ENCODE peak calls at places on chromosomes 2 and 18, in ten cellular contexts. F is sigmoid colon, N is transverse colon, O is esophagus muscularis mucosa, S is SK-N-SH, W is H1, D is A549, C is ovary, V is stomach, L is tibial nerve. B is an unnamed sample.

GRCh38 chr2:120934891-120935338 is 199.2 kb downstream of the GLI2 start:
- DNase-seq in O (no peak), V (peak), L (no peak), S (no peak), C (no peak), N (peak), D (peak), W (no peak), F (no peak), B (no peak)

GRCh38 chr2:181953773-181954537 is 31.7 kb upstream of the PPP1R1C start:
- DNase-seq in N (peak), C (peak), S (peak), D (peak), L (peak), F (no peak), V (peak), O (no peak), W (peak), B (peak)

GRCh38 chr2:205734436-205734835 is 52.1 kb downstream of the NRP2 start:
- DNase-seq in W (no peak), O (no peak), D (no peak), V (no peak), S (peak), N (no peak), F (peak), C (peak), L (no peak), B (no peak)

GRCh38 chr2:101327863-101328394 is 19.4 kb upstream of the RNF149 start:
- DNase-seq in N (peak), S (no peak), W (no peak), C (no peak), F (no peak), D (no peak), L (no peak), O (no peak), V (peak), B (no peak)

GRCh38 chr18:9814431-9814830 is 71.3 kb upstream of the TXNDC2 start:
- DNase-seq in C (no peak), D (no peak), W (no peak), V (no peak), N (no peak), F (no peak), L (no peak), O (no peak), S (no peak), B (no peak)

GRCh38 chr18:58004317-58004716 is 39.7 kb upstream of the NEDD4L start:
- DNase-seq in S (no peak), V (no peak), N (no peak), L (no peak), F (no peak), C (no peak), D (no peak), O (no peak), W (no peak), B (no peak)

GRCh38 chr2:9950521-9951271 is 797 bp upstream of the GRHL1 start:
- DNase-seq in W (peak), L (no peak), C (peak), S (no peak), D (peak), F (peak), N (peak), V (peak), O (peak), B (peak)

GRCh38 chr18:48615566-48616401 is 77.0 kb downstream of the CTIF start:
- DNase-seq in S (no peak), N (peak), F (no peak), L (no peak), W (no peak), D (no peak), V (peak), O (no peak), C (no peak), B (no peak)

GRCh38 chr2:191049728-191050639 is 36.0 kb upstream of the STAT1 start:
- DNase-seq in L (no peak), F (peak), O (no peak), W (no peak), N (no peak), D (no peak), V (no peak), S (no peak), C (no peak), B (no peak)

GRCh38 chr2:42196403-42197267 is 27.5 kb downstream of the EML4 start:
- DNase-seq in V (peak), N (peak), F (no peak), O (no peak), C (no peak), D (peak), W (no peak), L (no peak), S (peak), B (peak)

GRCh38 chr2:238097988-238098853 is 1.9 kb upstream of the ESPNL start:
- DNase-seq in L (peak), V (peak), D (peak), C (no peak), O (peak), F (no peak), S (peak), W (peak), N (peak), B (peak)

GRCh38 chr18:3596324-3597158 is 146.6 kb downstream of the TGIF1 start:
- DNase-seq in V (peak), D (no peak), S (peak), O (no peak), W (no peak), F (peak), C (peak), L (peak), N (peak), B (no peak)

GRCh38 chr2:36356199-36356989 is 816 bp downstream of the CRIM1 start:
- DNase-seq in D (no peak), C (peak), S (peak), L (peak), F (peak), O (no peak), W (peak), V (peak), N (peak), B (peak)

GRCh38 chr2:219557791-219558785 is 13.3 kb downstream of the OBSL1 start:
- DNase-seq in S (no peak), O (no peak), D (no peak), F (no peak), C (no peak), N (no peak), W (no peak), V (no peak), L (no peak), B (peak)

GRCh38 chr2:120957905-120958304 is 222.2 kb downstream of the GLI2 start:
- DNase-seq in N (no peak), O (no peak), D (no peak), L (no peak), C (no peak), W (no peak), S (no peak), V (peak), F (no peak), B (peak)

GRCh38 chr2:101473911-101474751 is 781 bp downstream of the RFX8 start:
- DNase-seq in O (no peak), V (peak), F (peak), D (no peak), S (peak), L (no peak), N (peak), W (peak), C (peak), B (peak)

GRCh38 chr2:149084924-149085795 is 46.7 kb downstream of the LYPD6B start:
- DNase-seq in V (no peak), D (no peak), C (no peak), S (no peak), F (no peak), N (no peak), O (no peak), L (no peak), W (no peak), B (no peak)

GRCh38 chr18:13003466-13003896 is 12.3 kb downstream of the CEP192 start:
- DNase-seq in D (peak), L (no peak), V (peak), S (peak), N (no peak), C (no peak), W (peak), O (no peak), F (no peak), B (no peak)

GRCh38 chr2:100752628-100753333 is 67.2 kb upstream of the NPAS2 start:
- DNase-seq in L (no peak), V (no peak), F (no peak), S (no peak), N (no peak), C (no peak), D (peak), W (no peak), O (peak), B (no peak)

GRCh38 chr2:38264649-38265322 is 112.3 kb downstream of the ATL2 start:
- DNase-seq in W (no peak), D (no peak), N (no peak), L (no peak), V (no peak), C (no peak), O (no peak), F (no peak), S (no peak), B (no peak)

GRCh38 chr2:133821107-133821760 is 253.0 kb upstream of the NCKAP5 start:
- DNase-seq in F (no peak), D (no peak), C (no peak), V (no peak), N (no peak), W (no peak), O (no peak), L (no peak), S (no peak), B (no peak)
- TF ChIP-seq EP300 in F (no peak), D (no peak), C (no peak), V (no peak), N (no peak), W (no peak), O (no peak), L (no peak), S (no peak), B (no peak)

GRCh38 chr18:61575419-61575818 is 242.2 kb downstream of the CDH20 start:
- DNase-seq in S (no peak), L (no peak), V (no peak), C (no peak), W (no peak), F (no peak), N (no peak), D (no peak), O (no peak), B (no peak)
- TF ChIP-seq EP300 in S (no peak), L (no peak), V (no peak), C (no peak), W (no peak), F (no peak), N (no peak), D (no peak), O (no peak), B (no peak)

GRCh38 chr18:55699233-55699765 is 111.3 kb upstream of the TCF4 start:
- DNase-seq in D (no peak), W (no peak), N (no peak), C (no peak), L (no peak), S (no peak), V (no peak), F (no peak), O (no peak), B (no peak)
- TF ChIP-seq EP300 in D (no peak), W (no peak), N (no peak), C (no peak), L (no peak), S (no peak), V (no peak), F (no peak), O (no peak), B (no peak)

DNA sequence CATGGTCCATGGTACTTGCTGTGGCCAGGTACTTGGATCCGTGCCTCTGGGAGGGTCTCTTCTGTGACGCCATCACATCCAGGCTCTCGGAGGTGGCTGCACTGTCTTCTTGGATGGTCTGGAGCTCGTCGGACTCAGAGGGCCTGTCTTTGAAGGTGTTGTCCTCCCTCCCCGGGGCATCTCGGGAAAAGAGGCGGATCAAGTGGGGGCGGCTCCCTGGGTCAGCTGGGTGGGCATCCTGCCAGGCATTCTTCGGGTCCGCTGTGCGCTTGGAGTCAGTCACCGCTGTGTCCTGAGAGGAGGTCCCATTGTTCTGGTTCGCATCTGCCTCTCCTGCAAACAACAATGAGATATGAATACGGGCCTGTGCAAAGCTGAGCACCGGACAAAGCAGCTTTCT is 115.6 kb downstream of the MBP start:
- DNase-seq in S (no peak), O (no peak), V (no peak), F (no peak), C (no peak), W (no peak), N (no peak), D (no peak), L (no peak), B (no peak)
- TF ChIP-seq EP300 in S (no peak), O (no peak), V (no peak), F (no peak), C (no peak), W (no peak), N (no peak), D (no peak), L (no peak), B (no peak)

GRCh38 chr2:161594445-161594844 is 29.8 kb upstream of the SLC4A10 start:
- DNase-seq in V (no peak), C (no peak), N (no peak), L (no peak), W (no peak), D (no peak), F (no peak), S (no peak), O (no peak), B (no peak)
- TF ChIP-seq EP300 in V (no peak), C (no peak), N (no peak), L (no peak), W (no peak), D (no peak), F (no peak), S (no peak), O (no peak), B (no peak)

GRCh38 chr2:218478544-218478943 is 59.6 kb downstream of the VIL1 start:
- DNase-seq in D (no peak), N (no peak), S (no peak), O (no peak), W (no peak), F (no peak), V (no peak), L (no peak), C (no peak), B (no peak)
- TF ChIP-seq EP300 in D (no peak), N (no peak), S (no peak), O (no peak), W (no peak), F (no peak), V (no peak), L (no peak), C (no peak), B (no peak)

GRCh38 chr2:216192931-216193330 is 83.8 kb downstream of the XRCC5 start:
- DNase-seq in D (no peak), C (no peak), N (no peak), F (no peak), L (no peak), W (no peak), O (no peak), V (no peak), S (no peak), B (no peak)

GRCh38 chr2:216188956-216189355 is 79.8 kb downstream of the XRCC5 start:
- DNase-seq in F (no peak), S (no peak), W (no peak), L (no peak), D (no peak), O (no peak), C (no peak), V (no peak), N (no peak), B (no peak)

GRCh38 chr2:216188268-216188850 is 79.2 kb downstream of the XRCC5 start:
- DNase-seq in L (no peak), W (no peak), C (no peak), N (no peak), D (no peak), S (no peak), F (no peak), O (no peak), V (no peak), B (no peak)

GRCh38 chr2:216192181-216192580 is 83.0 kb downstream of the XRCC5 start:
- DNase-seq in F (no peak), S (no peak), N (no peak), C (no peak), V (no peak), L (no peak), O (no peak), D (no peak), W (no peak), B (no peak)

GRCh38 chr2:216189410-216189809 is 80.3 kb downstream of the XRCC5 start:
- DNase-seq in F (no peak), V (no peak), D (no peak), C (no peak), W (no peak), L (no peak), S (no peak), N (no peak), O (no peak), B (no peak)
- TF ChIP-seq EP300 in F (no peak), V (no peak), D (no peak), C (no peak), W (no peak), L (no peak), S (no peak), N (no peak), O (no peak), B (no peak)

GRCh38 chr18:77132369-77133050 is at the start of gene MBP:
- DNase-seq in N (peak), F (peak), V (peak), O (no peak), W (peak), D (no peak), C (peak), S (peak), L (no peak), B (peak)

GRCh38 chr18:77131652-77132368 is 773 bp downstream of the MBP start:
- DNase-seq in W (no peak), L (peak), V (peak), F (peak), O (no peak), C (peak), D (no peak), N (peak), S (peak), B (peak)

GRCh38 chr18:77133920-77134496 is 1.4 kb upstream of the MBP start:
- DNase-seq in S (peak), N (peak), V (no peak), C (no peak), W (no peak), O (no peak), L (peak), F (peak), D (no peak), B (no peak)

GRCh38 chr18:77134611-77135010 is 2.0 kb upstream of the MBP start:
- DNase-seq in O (no peak), N (no peak), C (no peak), D (no peak), V (no peak), F (no peak), W (no peak), L (no peak), S (no peak), B (no peak)

GRCh38 chr18:77133051-77133919 is 702 bp upstream of the MBP start:
- DNase-seq in O (no peak), C (peak), L (no peak), N (peak), D (no peak), W (peak), F (peak), S (no peak), V (peak), B (peak)
- TF ChIP-seq EP300 in O (no peak), C (no peak), L (no peak), N (no peak), D (no peak), W (no peak), F (no peak), S (no peak), V (no peak), B (no peak)